ENCODE peak calls at places on chromosomes 11 and 22, in eight cellular contexts. One of them, this sample, is unnamed.

GRCh38 chr11:34656062-34656720 is 35.3 kb downstream of the EHF start:
- DNase-seq in left ventricle myocardium inferior: no peak
- DNase-seq in LoVo: no peak
- DNase-seq in GM04504: no peak
- DNase-seq in mesothelial cell of epicardium: no peak
- DNase-seq in activated CD8-positive, alpha-beta memory T cell treated with anti-CD3 and anti-CD28 coated beads, Interleukin-2, amount 50 U/mL, for 48 hours: no peak
- DNase-seq in HuH-7.5: no peak
- DNase-seq in Calu3: peak; percentile 70
- DNase-seq in this sample: no peak

GRCh38 chr11:19493446-19493845 is 219.2 kb upstream of the NAV2 start:
- DNase-seq in left ventricle myocardium inferior: no peak
- DNase-seq in LoVo: no peak
- DNase-seq in GM04504: no peak
- DNase-seq in mesothelial cell of epicardium: no peak
- DNase-seq in activated CD8-positive, alpha-beta memory T cell treated with anti-CD3 and anti-CD28 coated beads, Interleukin-2, amount 50 U/mL, for 48 hours: no peak
- DNase-seq in HuH-7.5: no peak
- DNase-seq in Calu3: no peak
- DNase-seq in this sample: no peak

GRCh38 chr11:73950869-73951710 is at the start of gene DNAJB13:
- DNase-seq in left ventricle myocardium inferior: no peak
- DNase-seq in LoVo: no peak
- DNase-seq in GM04504: no peak
- DNase-seq in mesothelial cell of epicardium: no peak
- DNase-seq in activated CD8-positive, alpha-beta memory T cell treated with anti-CD3 and anti-CD28 coated beads, Interleukin-2, amount 50 U/mL, for 48 hours: no peak
- DNase-seq in HuH-7.5: peak; percentile 47
- DNase-seq in Calu3: peak; percentile 65
- DNase-seq in this sample: peak; percentile 48

GRCh38 chr22:43222987-43223386 is 36.1 kb upstream of the TTLL12 start:
- DNase-seq in left ventricle myocardium inferior: no peak
- DNase-seq in LoVo: no peak
- DNase-seq in GM04504: no peak
- DNase-seq in mesothelial cell of epicardium: no peak
- DNase-seq in activated CD8-positive, alpha-beta memory T cell treated with anti-CD3 and anti-CD28 coated beads, Interleukin-2, amount 50 U/mL, for 48 hours: no peak
- DNase-seq in HuH-7.5: no peak
- DNase-seq in Calu3: no peak
- DNase-seq in this sample: no peak

GRCh38 chr11:70736461-70736860 is 338.1 kb downstream of the CTTN start:
- DNase-seq in left ventricle myocardium inferior: no peak
- DNase-seq in LoVo: no peak
- DNase-seq in GM04504: no peak
- DNase-seq in mesothelial cell of epicardium: no peak
- DNase-seq in activated CD8-positive, alpha-beta memory T cell treated with anti-CD3 and anti-CD28 coated beads, Interleukin-2, amount 50 U/mL, for 48 hours: no peak
- DNase-seq in HuH-7.5: no peak
- DNase-seq in Calu3: no peak
- DNase-seq in this sample: no peak

GRCh38 chr11:9858822-9859221 is 194.9 kb downstream of the SWAP70 start:
- DNase-seq in left ventricle myocardium inferior: no peak
- DNase-seq in LoVo: no peak
- DNase-seq in GM04504: no peak
- DNase-seq in mesothelial cell of epicardium: no peak
- DNase-seq in activated CD8-positive, alpha-beta memory T cell treated with anti-CD3 and anti-CD28 coated beads, Interleukin-2, amount 50 U/mL, for 48 hours: no peak
- DNase-seq in HuH-7.5: no peak
- DNase-seq in Calu3: no peak
- DNase-seq in this sample: no peak

GRCh38 chr11:121321614-121322243 is 29.2 kb downstream of the SC5D start:
- DNase-seq in left ventricle myocardium inferior: no peak
- DNase-seq in LoVo: no peak
- DNase-seq in GM04504: peak; percentile 5
- DNase-seq in mesothelial cell of epicardium: no peak
- DNase-seq in activated CD8-positive, alpha-beta memory T cell treated with anti-CD3 and anti-CD28 coated beads, Interleukin-2, amount 50 U/mL, for 48 hours: no peak
- DNase-seq in HuH-7.5: no peak
- DNase-seq in Calu3: peak; percentile 13
- DNase-seq in this sample: peak; percentile 56

GRCh38 chr11:110011595-110011994 is 81.6 kb upstream of the ZC3H12C start:
- DNase-seq in left ventricle myocardium inferior: no peak
- DNase-seq in LoVo: no peak
- DNase-seq in GM04504: no peak
- DNase-seq in mesothelial cell of epicardium: no peak
- DNase-seq in activated CD8-positive, alpha-beta memory T cell treated with anti-CD3 and anti-CD28 coated beads, Interleukin-2, amount 50 U/mL, for 48 hours: no peak
- DNase-seq in HuH-7.5: no peak
- DNase-seq in Calu3: no peak
- DNase-seq in this sample: no peak

GRCh38 chr11:130000552-130001176 is 2.0 kb downstream of the PRDM10 start:
- DNase-seq in left ventricle myocardium inferior: no peak
- DNase-seq in LoVo: no peak
- DNase-seq in GM04504: no peak
- DNase-seq in mesothelial cell of epicardium: no peak
- DNase-seq in activated CD8-positive, alpha-beta memory T cell treated with anti-CD3 and anti-CD28 coated beads, Interleukin-2, amount 50 U/mL, for 48 hours: no peak
- DNase-seq in HuH-7.5: no peak
- DNase-seq in Calu3: no peak
- DNase-seq in this sample: peak; percentile 36

GRCh38 chr11:126318642-126319373 is 14.9 kb downstream of the DCPS start:
- DNase-seq in left ventricle myocardium inferior: peak; percentile 44
- DNase-seq in LoVo: no peak
- DNase-seq in GM04504: peak; percentile 94
- DNase-seq in mesothelial cell of epicardium: no peak
- DNase-seq in activated CD8-positive, alpha-beta memory T cell treated with anti-CD3 and anti-CD28 coated beads, Interleukin-2, amount 50 U/mL, for 48 hours: peak; percentile 63
- DNase-seq in HuH-7.5: no peak
- DNase-seq in Calu3: no peak
- DNase-seq in this sample: no peak

GRCh38 chr11:10392680-10393079 is 62.4 kb upstream of the AMPD3 start:
- DNase-seq in left ventricle myocardium inferior: no peak
- DNase-seq in LoVo: no peak
- DNase-seq in GM04504: no peak
- DNase-seq in mesothelial cell of epicardium: no peak
- DNase-seq in activated CD8-positive, alpha-beta memory T cell treated with anti-CD3 and anti-CD28 coated beads, Interleukin-2, amount 50 U/mL, for 48 hours: no peak
- DNase-seq in HuH-7.5: no peak
- DNase-seq in Calu3: no peak
- DNase-seq in this sample: no peak

GRCh38 chr11:120690406-120690805 is 178.9 kb downstream of the GRIK4 start:
- DNase-seq in left ventricle myocardium inferior: no peak
- DNase-seq in LoVo: no peak
- DNase-seq in GM04504: no peak
- DNase-seq in mesothelial cell of epicardium: no peak
- DNase-seq in activated CD8-positive, alpha-beta memory T cell treated with anti-CD3 and anti-CD28 coated beads, Interleukin-2, amount 50 U/mL, for 48 hours: no peak
- DNase-seq in HuH-7.5: no peak
- DNase-seq in Calu3: no peak
- DNase-seq in this sample: no peak

GRCh38 chr22:36301384-36301828 is 48.5 kb downstream of the APOL1 start:
- DNase-seq in left ventricle myocardium inferior: peak; percentile 67
- DNase-seq in LoVo: peak; percentile 61
- DNase-seq in GM04504: peak; percentile 24
- DNase-seq in mesothelial cell of epicardium: peak; percentile 84
- DNase-seq in activated CD8-positive, alpha-beta memory T cell treated with anti-CD3 and anti-CD28 coated beads, Interleukin-2, amount 50 U/mL, for 48 hours: peak; percentile 92
- DNase-seq in HuH-7.5: peak; percentile 79
- DNase-seq in Calu3: peak; percentile 82
- DNase-seq in this sample: peak; percentile 75

GRCh38 chr11:46291441-46292143 is 14.1 kb downstream of the CREB3L1 start:
- DNase-seq in left ventricle myocardium inferior: no peak
- DNase-seq in LoVo: no peak
- DNase-seq in GM04504: no peak
- DNase-seq in mesothelial cell of epicardium: no peak
- DNase-seq in activated CD8-positive, alpha-beta memory T cell treated with anti-CD3 and anti-CD28 coated beads, Interleukin-2, amount 50 U/mL, for 48 hours: no peak
- DNase-seq in HuH-7.5: no peak
- DNase-seq in Calu3: no peak
- DNase-seq in this sample: no peak

GRCh38 chr11:65362320-65362931 is 7.9 kb downstream of the TIGD3 start:
- DNase-seq in left ventricle myocardium inferior: no peak
- DNase-seq in LoVo: no peak
- DNase-seq in GM04504: no peak
- DNase-seq in mesothelial cell of epicardium: no peak
- DNase-seq in activated CD8-positive, alpha-beta memory T cell treated with anti-CD3 and anti-CD28 coated beads, Interleukin-2, amount 50 U/mL, for 48 hours: no peak
- DNase-seq in HuH-7.5: no peak
- DNase-seq in Calu3: no peak
- DNase-seq in this sample: no peak

GRCh38 chr11:96311120-96311568 is 31.9 kb downstream of the MAML2 start:
- DNase-seq in left ventricle myocardium inferior: no peak
- DNase-seq in LoVo: peak; percentile 56
- DNase-seq in GM04504: peak; percentile 32
- DNase-seq in mesothelial cell of epicardium: no peak
- DNase-seq in activated CD8-positive, alpha-beta memory T cell treated with anti-CD3 and anti-CD28 coated beads, Interleukin-2, amount 50 U/mL, for 48 hours: no peak
- DNase-seq in HuH-7.5: no peak
- DNase-seq in Calu3: no peak
- DNase-seq in this sample: no peak

GRCh38 chr11:3164138-3164539 is 971 bp downstream of the OSBPL5 start:
- DNase-seq in left ventricle myocardium inferior: peak; percentile 27
- DNase-seq in LoVo: no peak
- DNase-seq in GM04504: no peak
- DNase-seq in mesothelial cell of epicardium: no peak
- DNase-seq in activated CD8-positive, alpha-beta memory T cell treated with anti-CD3 and anti-CD28 coated beads, Interleukin-2, amount 50 U/mL, for 48 hours: no peak
- DNase-seq in HuH-7.5: peak; percentile 3
- DNase-seq in Calu3: no peak
- DNase-seq in this sample: peak; percentile 16

GRCh38 chr22:22703715-22704114 is 59.3 kb downstream of the GGTLC2 start:
- DNase-seq in left ventricle myocardium inferior: no peak
- DNase-seq in LoVo: no peak
- DNase-seq in GM04504: no peak
- DNase-seq in mesothelial cell of epicardium: no peak
- DNase-seq in activated CD8-positive, alpha-beta memory T cell treated with anti-CD3 and anti-CD28 coated beads, Interleukin-2, amount 50 U/mL, for 48 hours: no peak
- DNase-seq in HuH-7.5: no peak
- DNase-seq in Calu3: no peak
- DNase-seq in this sample: peak; percentile 83

GRCh38 chr11:35615911-35616900 is 2.1 kb upstream of the FJX1 start:
- DNase-seq in left ventricle myocardium inferior: no peak
- DNase-seq in LoVo: peak; percentile 78
- DNase-seq in GM04504: no peak
- DNase-seq in mesothelial cell of epicardium: no peak
- DNase-seq in activated CD8-positive, alpha-beta memory T cell treated with anti-CD3 and anti-CD28 coated beads, Interleukin-2, amount 50 U/mL, for 48 hours: no peak
- DNase-seq in HuH-7.5: peak; percentile 38
- DNase-seq in Calu3: peak; percentile 30
- DNase-seq in this sample: no peak

GRCh38 chr22:25475554-25476022 is 88.9 kb upstream of the GRK3 start:
- DNase-seq in left ventricle myocardium inferior: no peak
- DNase-seq in LoVo: no peak
- DNase-seq in GM04504: no peak
- DNase-seq in mesothelial cell of epicardium: peak; percentile 55
- DNase-seq in activated CD8-positive, alpha-beta memory T cell treated with anti-CD3 and anti-CD28 coated beads, Interleukin-2, amount 50 U/mL, for 48 hours: no peak
- DNase-seq in HuH-7.5: no peak
- DNase-seq in Calu3: no peak
- DNase-seq in this sample: no peak

GRCh38 chr22:31647516-31647915 is 14.5 kb downstream of the PISD start:
- DNase-seq in left ventricle myocardium inferior: no peak
- DNase-seq in LoVo: no peak
- DNase-seq in GM04504: peak; percentile 88
- DNase-seq in mesothelial cell of epicardium: no peak
- DNase-seq in activated CD8-positive, alpha-beta memory T cell treated with anti-CD3 and anti-CD28 coated beads, Interleukin-2, amount 50 U/mL, for 48 hours: no peak
- DNase-seq in HuH-7.5: no peak
- DNase-seq in Calu3: no peak
- DNase-seq in this sample: no peak

GRCh38 chr11:11416502-11416901 is 63.5 kb upstream of the CSNK2A3 start:
- DNase-seq in left ventricle myocardium inferior: no peak
- DNase-seq in LoVo: no peak
- DNase-seq in GM04504: no peak
- DNase-seq in mesothelial cell of epicardium: no peak
- DNase-seq in activated CD8-positive, alpha-beta memory T cell treated with anti-CD3 and anti-CD28 coated beads, Interleukin-2, amount 50 U/mL, for 48 hours: no peak
- DNase-seq in HuH-7.5: no peak
- DNase-seq in Calu3: no peak
- DNase-seq in this sample: no peak

GRCh38 chr11:70481625-70482528 is 83.5 kb downstream of the CTTN start:
- DNase-seq in left ventricle myocardium inferior: peak; percentile 48
- DNase-seq in LoVo: peak; percentile 66
- DNase-seq in GM04504: no peak
- DNase-seq in mesothelial cell of epicardium: no peak
- DNase-seq in activated CD8-positive, alpha-beta memory T cell treated with anti-CD3 and anti-CD28 coated beads, Interleukin-2, amount 50 U/mL, for 48 hours: no peak
- DNase-seq in HuH-7.5: no peak
- DNase-seq in Calu3: peak; percentile 81
- DNase-seq in this sample: peak; percentile 84

GRCh38 chr11:1297576-1298473 is 11.6 kb downstream of the TOLLIP start:
- DNase-seq in left ventricle myocardium inferior: no peak
- DNase-seq in LoVo: no peak
- DNase-seq in GM04504: no peak
- DNase-seq in mesothelial cell of epicardium: peak; percentile 19
- DNase-seq in activated CD8-positive, alpha-beta memory T cell treated with anti-CD3 and anti-CD28 coated beads, Interleukin-2, amount 50 U/mL, for 48 hours: no peak
- DNase-seq in HuH-7.5: no peak
- DNase-seq in Calu3: no peak
- DNase-seq in this sample: peak; percentile 63

GRCh38 chr22:23431337-23432072 is 148.6 kb downstream of the IGLL1 start:
- DNase-seq in left ventricle myocardium inferior: no peak
- DNase-seq in LoVo: no peak
- DNase-seq in GM04504: no peak
- DNase-seq in mesothelial cell of epicardium: no peak
- DNase-seq in activated CD8-positive, alpha-beta memory T cell treated with anti-CD3 and anti-CD28 coated beads, Interleukin-2, amount 50 U/mL, for 48 hours: no peak
- DNase-seq in HuH-7.5: no peak
- DNase-seq in Calu3: no peak
- DNase-seq in this sample: peak; percentile 76

GRCh38 chr22:47370448-47371262 is 608.2 kb downstream of the TBC1D22A start:
- DNase-seq in left ventricle myocardium inferior: no peak
- DNase-seq in LoVo: no peak
- DNase-seq in GM04504: no peak
- DNase-seq in mesothelial cell of epicardium: peak; percentile 6
- DNase-seq in activated CD8-positive, alpha-beta memory T cell treated with anti-CD3 and anti-CD28 coated beads, Interleukin-2, amount 50 U/mL, for 48 hours: peak; percentile 36
- DNase-seq in HuH-7.5: no peak
- DNase-seq in Calu3: no peak
- DNase-seq in this sample: peak; percentile 35

GRCh38 chr22:36298118-36298517 is 45.2 kb downstream of the APOL1 start:
- DNase-seq in left ventricle myocardium inferior: no peak
- DNase-seq in LoVo: no peak
- DNase-seq in GM04504: no peak
- DNase-seq in mesothelial cell of epicardium: no peak
- DNase-seq in activated CD8-positive, alpha-beta memory T cell treated with anti-CD3 and anti-CD28 coated beads, Interleukin-2, amount 50 U/mL, for 48 hours: no peak
- DNase-seq in HuH-7.5: no peak
- DNase-seq in Calu3: no peak
- DNase-seq in this sample: no peak

GRCh38 chr11:7696424-7696823 is 9.9 kb downstream of the OVCH2 start:
- DNase-seq in left ventricle myocardium inferior: no peak
- DNase-seq in LoVo: no peak
- DNase-seq in GM04504: no peak
- DNase-seq in mesothelial cell of epicardium: no peak
- DNase-seq in activated CD8-positive, alpha-beta memory T cell treated with anti-CD3 and anti-CD28 coated beads, Interleukin-2, amount 50 U/mL, for 48 hours: peak; percentile 54
- DNase-seq in HuH-7.5: no peak
- DNase-seq in Calu3: no peak
- DNase-seq in this sample: no peak